ENCODE peak calls at places on chromosomes 16 and 17, in four cellular contexts. L, X, Q and O are unnamed samples.

GRCh38 chr17:60095830-60096229 is 17.1 kb upstream of the HEATR6 start:
- DNase-seq in L (no peak), X (no peak), Q (no peak), O (no peak)

GRCh38 chr17:37564252-37564651 is 45.0 kb downstream of the SYNRG start:
- DNase-seq in L (no peak), X (no peak), Q (no peak), O (peak; percentile 5)

GRCh38 chr16:66383551-66383950 is 17.1 kb downstream of the CDH5 start:
- DNase-seq in L (no peak), X (no peak), Q (no peak), O (no peak)

GRCh38 chr17:40251576-40251975 is 32.5 kb downstream of the WIPF2 start:
- DNase-seq in L (peak; percentile 91), X (no peak), Q (no peak), O (peak; percentile 87)

GRCh38 chr16:1979271-1980025 is 1.8 kb downstream of the NOXO1 start:
- DNase-seq in L (no peak), X (no peak), Q (no peak), O (no peak)

GRCh38 chr17:34171245-34171818 is 83.8 kb upstream of the CCL2 start:
- DNase-seq in L (peak; percentile 66), X (peak; percentile 59), Q (peak; percentile 4), O (peak; percentile 46)

GRCh38 chr17:61314368-61315078 is 85.1 kb upstream of the TBX2 start:
- DNase-seq in L (peak; percentile 80), X (no peak), Q (no peak), O (peak; percentile 18)

GRCh38 chr17:80724723-80725388 is 180.2 kb downstream of the RPTOR start:
- DNase-seq in L (peak; percentile 87), X (no peak), Q (no peak), O (peak; percentile 86)

GRCh38 chr17:77437017-77437416 is 296.2 kb downstream of the SEC14L1 start:
- DNase-seq in L (peak; percentile 72), X (no peak), Q (no peak), O (no peak)

GRCh38 chr16:3214904-3215600 is 19.9 kb downstream of the ZNF200 start:
- DNase-seq in L (peak; percentile 28), X (no peak), Q (no peak), O (peak; percentile 10)

GRCh38 chr16:85910073-85910853 is 11.3 kb downstream of the IRF8 start:
- DNase-seq in L (no peak), X (no peak), Q (no peak), O (no peak)

GRCh38 chr16:84823484-84823883 is 3.7 kb downstream of the CRISPLD2 start:
- DNase-seq in L (peak; percentile 72), X (no peak), Q (no peak), O (peak; percentile 79)

GRCh38 chr16:67966549-67967182 is 1.8 kb downstream of the SLC12A4 start:
- DNase-seq in L (peak; percentile 83), X (no peak), Q (no peak), O (peak; percentile 62)

GRCh38 chr17:58120195-58120822 is 27.9 kb upstream of the OR4D1 start:
- DNase-seq in L (peak; percentile 67), X (peak; percentile 57), Q (no peak), O (peak; percentile 69)

GRCh38 chr17:16486373-16487250 is 5.4 kb downstream of the LRRC75A start:
- DNase-seq in L (peak; percentile 79), X (no peak), Q (no peak), O (peak; percentile 63)

GRCh38 chr17:57337390-57337789 is 81.1 kb downstream of the MSI2 start:
- DNase-seq in L (no peak), X (no peak), Q (no peak), O (no peak)

GRCh38 chr17:63492940-63493339 is 16.1 kb downstream of the ACE start:
- DNase-seq in L (no peak), X (no peak), Q (no peak), O (no peak)

GRCh38 chr16:75086281-75086680 is 30.3 kb downstream of the LDHD start:
- DNase-seq in L (peak; percentile 29), X (no peak), Q (no peak), O (no peak)

GRCh38 chr16:56423584-56424403 is 1.6 kb downstream of the AMFR start:
- DNase-seq in L (peak; percentile 12), X (no peak), Q (no peak), O (peak; percentile 20)

GRCh38 chr17:48003686-48004120 is 32.8 kb downstream of the CDK5RAP3 start:
- DNase-seq in L (no peak), X (no peak), Q (no peak), O (no peak)

GRCh38 chr16:27405546-27406451 is 3.8 kb downstream of the IL21R start:
- DNase-seq in L (no peak), X (no peak), Q (peak; percentile 41), O (no peak)

GRCh38 chr16:89099905-89100304 is 6.3 kb downstream of the ACSF3 start:
- DNase-seq in L (peak; percentile 13), X (no peak), Q (no peak), O (no peak)

GRCh38 chr16:19116711-19117449 is 3.1 kb downstream of the ITPRIPL2 start:
- DNase-seq in L (peak; percentile 38), X (no peak), Q (no peak), O (peak; percentile 41)

GRCh38 chr16:853306-853705 is 52.8 kb upstream of the GNG13 start:
- DNase-seq in L (no peak), X (no peak), Q (no peak), O (no peak)

GRCh38 chr17:17723354-17724261 is 42.4 kb downstream of the RAI1 start:
- DNase-seq in L (peak; percentile 88), X (peak; percentile 43), Q (no peak), O (peak; percentile 83)

GRCh38 chr17:64277831-64278562 is 14.9 kb upstream of the TEX2 start:
- DNase-seq in L (peak; percentile 34), X (no peak), Q (no peak), O (no peak)

GRCh38 chr17:11742891-11743290 is 144.6 kb downstream of the DNAH9 start:
- DNase-seq in L (no peak), X (no peak), Q (no peak), O (no peak)

GRCh38 chr17:50148226-50149098 is 2.0 kb downstream of the PPP1R9B start:
- DNase-seq in L (peak; percentile 61), X (no peak), Q (peak; percentile 25), O (peak; percentile 68)

GRCh38 chr16:81526935-81527334 is 82.3 kb downstream of the CMIP start:
- DNase-seq in L (peak; percentile 38), X (no peak), Q (no peak), O (no peak)

GRCh38 chr17:74833501-74834361 is 26.0 kb downstream of the GRIN2C start:
- DNase-seq in L (peak; percentile 74), X (no peak), Q (no peak), O (peak; percentile 63)

GRCh38 chr17:15891348-15891747 is 53.6 kb upstream of the ADORA2B start:
- DNase-seq in L (peak; percentile 36), X (no peak), Q (no peak), O (no peak)

GRCh38 chr17:47660064-47660492 is 10.4 kb downstream of the KPNB1 start:
- DNase-seq in L (no peak), X (no peak), Q (no peak), O (no peak)

GRCh38 chr17:17447264-17447663 is 29.5 kb upstream of the MED9 start:
- DNase-seq in L (no peak), X (no peak), Q (no peak), O (no peak)